ENCODE peak calls at places on chromosomes 7 and 10, in six cellular contexts. Q, K, G, J, P and R are unnamed samples.
A peak's percentile ranks its signal among the peaks of the same experiment; 100 is the strongest.

GRCh38 chr10:132506711-132507466 is 30.7 kb upstream of the INPP5A start:
- DNase-seq in Q (no peak), K (peak; percentile 46), G (peak; percentile 64), J (no peak), P (no peak), R (peak; percentile 63)

GRCh38 chr10:23064288-23065114 is 30.9 kb upstream of the MSRB2 start:
- DNase-seq in Q (no peak), K (no peak), G (no peak), J (no peak), P (no peak), R (no peak)

GRCh38 chr10:23871211-23871610 is 337.7 kb upstream of the KIAA1217 start:
- DNase-seq in Q (no peak), K (no peak), G (no peak), J (no peak), P (no peak), R (no peak)

GRCh38 chr7:98877692-98878364 is 504 bp upstream of the TRRAP start:
- DNase-seq in Q (no peak), K (no peak), G (no peak), J (no peak), P (no peak), R (no peak)

GRCh38 chr7:121510302-121510701 is 114.2 kb upstream of the FAM3C start:
- DNase-seq in Q (no peak), K (no peak), G (no peak), J (no peak), P (peak; percentile 65), R (no peak)

GRCh38 chr7:96303105-96303685 is 18.7 kb downstream of the SLC25A13 start:
- DNase-seq in Q (no peak), K (no peak), G (no peak), J (no peak), P (no peak), R (no peak)

GRCh38 chr7:23873306-23873705 is 163.3 kb downstream of the STK31 start:
- DNase-seq in Q (no peak), K (no peak), G (no peak), J (no peak), P (no peak), R (no peak)

GRCh38 chr7:74625446-74625845 is 32.1 kb upstream of the GTF2I start:
- DNase-seq in Q (no peak), K (no peak), G (peak; percentile 29), J (no peak), P (no peak), R (no peak)

GRCh38 chr10:102040305-102040704 is 15.7 kb downstream of the ARMH3 start:
- DNase-seq in Q (no peak), K (no peak), G (no peak), J (no peak), P (no peak), R (no peak)

GRCh38 chr7:131010714-131011436 is 276.9 kb upstream of the KLF14 start:
- DNase-seq in Q (no peak), K (no peak), G (no peak), J (no peak), P (no peak), R (no peak)

GRCh38 chr10:54837479-54837878 is 36.4 kb upstream of the PCDH15 start:
- DNase-seq in Q (no peak), K (no peak), G (no peak), J (no peak), P (no peak), R (no peak)

GRCh38 chr10:95440756-95441546 is 120.2 kb downstream of the SORBS1 start:
- DNase-seq in Q (no peak), K (no peak), G (no peak), J (no peak), P (no peak), R (no peak)

GRCh38 chr10:61923210-61924024 is 21.9 kb downstream of the ARID5B start:
- DNase-seq in Q (no peak), K (no peak), G (no peak), J (peak; percentile 38), P (no peak), R (no peak)

GRCh38 chr7:99579281-99579955 is 18.6 kb upstream of the TMEM225B start:
- DNase-seq in Q (no peak), K (no peak), G (no peak), J (no peak), P (no peak), R (no peak)

GRCh38 chr10:36765777-36766176 is 359.6 kb upstream of the ANKRD30A start:
- DNase-seq in Q (no peak), K (no peak), G (no peak), J (no peak), P (no peak), R (no peak)

GRCh38 chr7:142194201-142194600 is 63.7 kb downstream of the PRSS58 start:
- DNase-seq in Q (no peak), K (no peak), G (no peak), J (no peak), P (no peak), R (no peak)

GRCh38 chr10:130362308-130362761 is 226.1 kb downstream of the GLRX3 start:
- DNase-seq in Q (no peak), K (peak; percentile 75), G (no peak), J (peak; percentile 48), P (peak; percentile 27), R (no peak)

GRCh38 chr10:91162050-91162494 is 58.4 kb upstream of the PCGF5 start:
- DNase-seq in Q (peak; percentile 32), K (no peak), G (peak; percentile 45), J (no peak), P (no peak), R (no peak)

GRCh38 chr10:105037029-105037428 is 395.9 kb downstream of the SORCS3 start:
- DNase-seq in Q (no peak), K (no peak), G (no peak), J (no peak), P (no peak), R (no peak)

GRCh38 chr7:63789378-63790176 is 209.1 kb upstream of the ZNF722 start:
- DNase-seq in Q (no peak), K (peak; percentile 76), G (no peak), J (peak; percentile 76), P (no peak), R (no peak)

GRCh38 chr7:74051193-74051592 is 23.2 kb downstream of the ELN start:
- DNase-seq in Q (no peak), K (no peak), G (no peak), J (peak; percentile 59), P (no peak), R (no peak)

GRCh38 chr7:8035647-8036518 is 67.3 kb downstream of the GLCCI1 start:
- DNase-seq in Q (no peak), K (no peak), G (no peak), J (no peak), P (peak; percentile 29), R (no peak)

GRCh38 chr10:131519723-131520122 is 208.2 kb upstream of the TCERG1L start:
- DNase-seq in Q (no peak), K (no peak), G (no peak), J (peak; percentile 66), P (no peak), R (no peak)

GRCh38 chr7:128392446-128393327 is 17.1 kb downstream of the IMPDH1 start:
- DNase-seq in Q (no peak), K (no peak), G (no peak), J (no peak), P (no peak), R (peak; percentile 56)
- H3K4me1 ChIP-seq in Q (no peaks in the 10 kb centered on the region), K (no peaks in the 10 kb centered on the region), G (no peaks in the 10 kb centered on the region), J (no peaks in the 10 kb centered on the region), P (peaks cover 23% of the 10 kb centered on the region), R (peaks cover 3% of the 10 kb centered on the region)

DNA sequence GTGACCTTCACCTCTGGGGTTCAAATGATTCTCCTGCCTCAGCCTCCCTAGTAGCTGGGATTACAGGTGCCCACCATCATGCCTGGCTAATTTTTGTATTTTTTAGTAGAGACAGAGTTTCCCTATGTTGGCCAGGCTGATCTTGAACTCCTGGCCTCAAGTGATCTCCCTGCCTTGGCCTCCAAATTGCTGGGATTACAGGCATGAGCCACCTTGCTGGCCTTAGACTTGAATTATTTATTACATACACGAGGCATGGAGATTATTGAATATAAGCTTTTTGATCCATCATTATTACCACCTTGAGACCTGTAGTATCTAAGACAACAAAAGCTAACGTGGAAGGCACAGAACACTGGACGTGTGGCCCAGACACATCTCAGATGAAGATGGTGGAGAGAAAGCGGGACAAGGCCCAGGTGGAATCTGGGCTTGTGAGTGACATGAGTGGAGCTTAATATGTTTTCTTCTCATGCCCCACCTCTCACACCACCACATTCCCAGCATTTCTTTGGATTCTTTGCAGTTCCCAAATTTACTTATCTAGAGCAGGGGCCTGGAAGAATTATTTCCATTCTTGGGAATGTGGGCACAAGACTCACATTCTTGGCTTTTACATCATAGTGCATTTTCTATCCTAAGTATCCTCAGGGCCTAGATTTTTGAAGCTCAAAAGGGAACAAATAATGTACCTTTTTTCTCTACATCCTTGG is 76.6 kb downstream of the SUGCT start:
- DNase-seq in Q (no peak), K (no peak), G (no peak), J (no peak), P (no peak), R (no peak)
- H3K4me1 ChIP-seq in Q (no peaks in the 10 kb centered on the region), K (no peaks in the 10 kb centered on the region), G (no peaks in the 10 kb centered on the region), J (peaks cover 5% of the 10 kb centered on the region), P (no peaks in the 10 kb centered on the region), R (peaks cover 5% of the 10 kb centered on the region)

GRCh38 chr7:1604383-1604782 is 34.6 kb upstream of the PSMG3 start:
- DNase-seq in Q (no peak), K (no peak), G (no peak), J (no peak), P (no peak), R (no peak)
- H3K4me1 ChIP-seq in Q (no peaks in the 10 kb centered on the region), K (no peaks in the 10 kb centered on the region), G (no peaks in the 10 kb centered on the region), J (no peaks in the 10 kb centered on the region), P (no peaks in the 10 kb centered on the region), R (no peaks in the 10 kb centered on the region)

GRCh38 chr7:151060416-151061234 is 1.2 kb downstream of the SLC4A2 start:
- DNase-seq in Q (peak; percentile 79), K (peak; percentile 56), G (peak; percentile 46), J (peak; percentile 85), P (peak; percentile 88), R (no peak)

GRCh38 chr7:151060113-151060415 is 675 bp downstream of the SLC4A2 start:
- DNase-seq in Q (peak; percentile 48), K (no peak), G (no peak), J (no peak), P (no peak), R (no peak)

GRCh38 chr7:151062399-151063211 is 3.2 kb downstream of the SLC4A2 start:
- DNase-seq in Q (peak; percentile 97), K (no peak), G (peak; percentile 66), J (peak; percentile 89), P (peak; percentile 88), R (no peak)

GRCh38 chr7:151062111-151062398 is 2.7 kb downstream of the SLC4A2 start:
- DNase-seq in Q (no peak), K (no peak), G (no peak), J (no peak), P (no peak), R (no peak)

DNA sequence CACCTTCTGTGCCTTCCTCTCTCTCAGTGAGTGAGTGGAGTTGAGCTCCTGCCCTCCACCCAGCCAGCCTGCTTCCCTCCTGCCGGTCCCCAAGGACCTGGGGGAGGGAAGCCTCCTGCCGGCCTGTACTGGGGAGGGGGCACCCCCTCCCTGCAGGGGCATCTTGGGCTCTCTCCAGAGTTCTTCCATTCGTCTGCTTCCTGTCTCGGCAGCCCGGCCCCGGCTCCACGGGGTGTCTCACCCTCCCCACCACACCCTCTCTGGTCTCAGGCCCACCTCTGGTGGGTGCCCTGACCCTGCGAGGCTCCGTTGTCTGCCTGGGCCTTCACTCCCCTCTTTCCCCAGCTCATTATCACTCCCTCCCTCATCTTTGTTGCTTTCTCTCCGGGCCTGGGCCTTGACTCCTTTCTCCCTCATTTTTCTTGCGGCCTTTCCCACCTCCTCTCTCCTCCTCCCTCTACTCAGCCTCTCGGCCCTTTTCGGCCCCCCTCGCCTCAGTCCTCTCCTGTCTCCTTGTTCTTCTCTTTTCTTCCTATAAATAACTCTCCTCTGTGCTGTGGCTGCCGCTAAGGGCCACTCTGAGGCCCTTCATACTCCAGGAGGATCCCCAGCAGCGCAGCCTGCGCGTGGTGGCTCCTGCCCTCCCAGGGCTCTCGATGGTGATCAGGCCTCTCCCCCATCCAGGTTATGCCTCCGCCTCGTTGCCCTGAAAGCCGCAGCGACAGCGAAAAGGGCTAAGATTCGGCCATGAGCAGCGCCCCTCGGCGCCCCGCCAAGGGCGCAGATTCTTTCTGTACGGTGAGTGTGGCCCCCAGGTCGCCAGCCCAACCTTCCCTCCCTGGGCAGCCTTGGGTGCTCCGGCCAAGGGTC is 2.1 kb downstream of the SLC4A2 start:
- DNase-seq in Q (no peak), K (no peak), G (no peak), J (no peak), P (peak; percentile 15), R (no peak)
- H3K4me1 ChIP-seq in Q (peaks cover 44% of the 10 kb centered on the region), K (peaks cover 9% of the 10 kb centered on the region), G (peaks cover 25% of the 10 kb centered on the region), J (no peaks in the 10 kb centered on the region), P (peaks cover 43% of the 10 kb centered on the region), R (peaks cover 52% of the 10 kb centered on the region)